ENCODE peak calls at places on chromosomes 12 and 14, in five cellular contexts. T is activated CD8-positive, alpha-beta T cell treated with anti-CD3 and anti-CD28 coated beads for 36 hours; W is Kasumi-1; E is stimulated activated CD8-positive, alpha-beta memory T cell treated with anti-CD3 and anti-CD28 coated beads, Interleukin-4, amount 100 ng/mL, for 24 hours; G is activated B cell treated with CpG ODN at 0.5 μM for 24 hours. K is an unnamed sample.

GRCh38 chr12:110677206-110677911 is 11.6 kb downstream of the HVCN1 start:
- DNase-seq in G (peak; percentile 50), T (peak; percentile 27), E (no peak), W (peak; percentile 86), K (no peak)

GRCh38 chr14:71923471-71923870 is 8.8 kb upstream of the RGS6 start:
- DNase-seq in T (no peak), E (no peak), W (no peak), G (no peak), K (no peak)

GRCh38 chr12:110546339-110546738 is 36.8 kb downstream of the PPTC7 start:
- DNase-seq in T (no peak), E (no peak), G (no peak), W (no peak), K (no peak)

GRCh38 chr12:116662612-116663144 is 75.2 kb downstream of the SPRING1 start:
- DNase-seq in E (no peak), W (peak; percentile 73), G (no peak), T (no peak), K (peak; percentile 85)

GRCh38 chr14:23057757-23058653 is 685 bp upstream of the CDH24 start:
- DNase-seq in E (peak; percentile 82), G (peak; percentile 80), T (peak; percentile 91), W (no peak), K (peak; percentile 94)

GRCh38 chr14:92955381-92955780 is 32.4 kb downstream of the CHGA start:
- DNase-seq in E (no peak), T (no peak), G (no peak), W (no peak), K (no peak)

GRCh38 chr14:48690349-48690748 is 895.8 kb downstream of the RPS29 start:
- DNase-seq in E (no peak), G (no peak), T (no peak), W (peak; percentile 33), K (no peak)

GRCh38 chr14:58899317-58899713 is 261.6 kb downstream of the DACT1 start:
- DNase-seq in T (no peak), W (no peak), E (no peak), G (no peak), K (no peak)

GRCh38 chr12:115319641-115320040 is 635.7 kb upstream of the TBX3 start:
- DNase-seq in W (no peak), G (no peak), T (no peak), E (no peak), K (no peak)

GRCh38 chr12:57627504-57628279 is 5.3 kb downstream of the B4GALNT1 start:
- DNase-seq in W (no peak), T (peak; percentile 59), E (no peak), G (peak; percentile 31), K (peak; percentile 89)

GRCh38 chr12:31323466-31324115 is 2.4 kb downstream of the SINHCAF start:
- DNase-seq in E (peak; percentile 37), G (peak; percentile 71), W (peak; percentile 45), T (peak; percentile 78), K (no peak)

GRCh38 chr12:51631591-51631990 is 40.6 kb downstream of the SCN8A start:
- DNase-seq in W (no peak), E (no peak), T (no peak), G (no peak), K (no peak)

GRCh38 chr14:20680363-20680762 is 4.0 kb upstream of the RNASE4 start:
- DNase-seq in E (no peak), W (no peak), G (no peak), T (no peak), K (no peak)

GRCh38 chr12:53231859-53232640 is at the start of gene RARG:
- DNase-seq in W (no peak), T (peak; percentile 76), E (peak; percentile 67), G (no peak), K (no peak)

K was measured in mesenteric fat pad.